ENCODE peak calls at places on chromosome 18, in ten cellular contexts. P is Caco-2, D is gastrocnemius medialis, Y is endodermal cell, H is astrocyte of the cerebellum, J is endothelial cell of umbilical vein, O is osteoblast, N is MCF 10A, E is choroid plexus epithelial cell, B is MM.1S. Q is an unnamed sample.

GRCh38 chr18:23650963-23651927 is 11.5 kb downstream of the ANKRD29 start:
- DNase-seq in H (peak), J (peak), O (peak), D (no peak), Y (no peak), E (peak), B (no peak), P (peak), N (peak), Q (no peak)

GRCh38 chr18:10113156-10114022 is 199.6 kb downstream of the VAPA start:
- DNase-seq in N (peak), Y (no peak), B (no peak), O (no peak), P (no peak), J (peak), D (no peak), E (no peak), H (no peak), Q (no peak)

GRCh38 chr18:69590150-69590549 is 189.5 kb downstream of the DOK6 start:
- DNase-seq in B (no peak), P (no peak), O (no peak), Y (no peak), E (peak), J (no peak), N (peak), D (no peak), H (peak), Q (no peak)

GRCh38 chr18:76610933-76611749 is 116.1 kb upstream of the ZNF516 start:
- DNase-seq in D (no peak), J (no peak), O (peak), E (peak), P (no peak), B (no peak), Y (no peak), H (no peak), N (peak), Q (no peak)

GRCh38 chr18:58051765-58052460 is 7.9 kb downstream of the NEDD4L start:
- DNase-seq in J (peak), Y (no peak), B (peak), P (no peak), E (peak), N (peak), D (no peak), O (peak), H (no peak), Q (peak)

GRCh38 chr18:58863539-58864145 is 1.0 kb upstream of the ZNF532 start:
- DNase-seq in B (peak), N (no peak), J (peak), E (peak), H (no peak), Y (peak), O (peak), D (peak), P (peak), Q (peak)

GRCh38 chr18:50848038-50848437 is 28.2 kb upstream of the MRO start:
- DNase-seq in P (no peak), O (no peak), H (no peak), B (no peak), J (no peak), D (no peak), N (no peak), Y (no peak), E (no peak), Q (no peak)

GRCh38 chr18:14978962-14979535 is 231.1 kb downstream of the ANKRD30B start:
- DNase-seq in Y (peak), E (peak), J (peak), B (no peak), P (no peak), N (peak), O (peak), H (no peak), D (no peak), Q (no peak)

GRCh38 chr18:63550068-63550467 is 7.9 kb downstream of the SERPINB12 start:
- DNase-seq in D (no peak), E (no peak), H (no peak), Y (no peak), J (no peak), B (no peak), O (no peak), N (no peak), P (no peak), Q (no peak)

GRCh38 chr18:26549486-26550435 is 1.4 kb upstream of the KCTD1 start:
- DNase-seq in P (peak), H (no peak), O (peak), D (peak), B (peak), Y (peak), E (peak), J (peak), N (peak), Q (peak)

GRCh38 chr18:57666818-57667497 is 45.3 kb upstream of the NARS1 start:
- DNase-seq in H (no peak), E (peak), P (no peak), N (peak), D (no peak), J (no peak), O (no peak), Y (no peak), B (no peak), Q (no peak)

GRCh38 chr18:59459352-59460059 is 100.4 kb upstream of the LMAN1 start:
- DNase-seq in D (no peak), N (peak), E (peak), P (no peak), B (peak), O (peak), H (peak), J (peak), Y (no peak), Q (peak)

GRCh38 chr18:13463526-13463925 is 245.0 kb downstream of the LDLRAD4 start:
- DNase-seq in H (no peak), N (no peak), Y (peak), O (no peak), J (no peak), D (no peak), B (no peak), E (no peak), P (no peak), Q (no peak)

GRCh38 chr18:55546873-55547704 is 40.9 kb downstream of the TCF4 start:
- DNase-seq in B (no peak), E (peak), N (peak), H (peak), Y (no peak), P (no peak), O (peak), D (no peak), J (peak), Q (no peak)

GRCh38 chr18:63339920-63340484 is 20.4 kb upstream of the BCL2 start:
- DNase-seq in N (peak), O (no peak), E (peak), B (peak), J (peak), P (no peak), Y (peak), D (no peak), H (no peak), Q (no peak)

GRCh38 chr18:74073957-74074356 is 73.7 kb downstream of the FBXO15 start:
- DNase-seq in Y (no peak), E (no peak), N (no peak), O (no peak), H (no peak), B (no peak), P (no peak), D (no peak), J (no peak), Q (no peak)

GRCh38 chr18:32442575-32442974 is 28.1 kb downstream of the GAREM1 start:
- DNase-seq in E (no peak), J (no peak), D (no peak), P (no peak), N (no peak), O (no peak), Y (no peak), H (no peak), B (no peak), Q (no peak)

GRCh38 chr18:58213445-58213844 is 169.4 kb downstream of the NEDD4L start:
- DNase-seq in E (peak), N (peak), D (no peak), J (no peak), O (peak), Y (no peak), P (no peak), H (peak), B (no peak), Q (no peak)

GRCh38 chr18:35515460-35516130 is 17.8 kb upstream of the INO80C start:
- DNase-seq in J (no peak), B (no peak), D (no peak), P (no peak), N (no peak), E (peak), H (no peak), O (no peak), Y (no peak), Q (no peak)

GRCh38 chr18:77071061-77071460 is 61.5 kb downstream of the MBP start:
- DNase-seq in P (no peak), N (no peak), H (no peak), Y (no peak), E (no peak), O (no peak), B (no peak), J (no peak), D (no peak), Q (no peak)

GRCh38 chr18:34707670-34708069 is 2.4 kb upstream of the DTNA start:
- DNase-seq in O (no peak), B (no peak), J (peak), H (peak), P (no peak), E (peak), N (peak), D (peak), Y (peak), Q (no peak)

GRCh38 chr18:3321133-3321812 is 59.3 kb downstream of the MYL12B start:
- DNase-seq in J (peak), Y (no peak), N (peak), O (no peak), B (no peak), E (peak), P (no peak), H (peak), D (no peak), Q (no peak)

GRCh38 chr18:7793100-7793499 is 226.0 kb downstream of the PTPRM start:
- DNase-seq in E (no peak), Y (no peak), P (no peak), B (no peak), N (no peak), H (no peak), J (no peak), O (peak), D (no peak), Q (no peak)

GRCh38 chr18:79385326-79385725 is 10.4 kb upstream of the NFATC1 start:
- DNase-seq in N (no peak), O (peak), D (no peak), P (no peak), E (no peak), H (no peak), Y (peak), J (no peak), B (no peak), Q (no peak)

GRCh38 chr18:37962316-37962966 is 396.8 kb upstream of the CELF4 start:
- DNase-seq in B (no peak), J (no peak), Y (no peak), N (no peak), P (no peak), H (no peak), E (no peak), D (no peak), O (no peak), Q (no peak)

GRCh38 chr18:48186084-48186798 is 222.9 kb downstream of the ZBTB7C start:
- DNase-seq in H (no peak), B (no peak), J (no peak), E (no peak), O (no peak), N (peak), D (no peak), P (no peak), Y (no peak), Q (no peak)

GRCh38 chr18:26493021-26493420 is 55.3 kb downstream of the KCTD1 start:
- DNase-seq in E (no peak), J (no peak), D (no peak), Y (no peak), B (no peak), O (peak), P (no peak), H (no peak), N (peak), Q (no peak)

GRCh38 chr18:79064228-79064627 is 5.0 kb upstream of the ATP9B start:
- DNase-seq in O (no peak), D (no peak), H (no peak), J (no peak), B (no peak), E (no peak), Y (no peak), P (no peak), N (no peak), Q (no peak)

GRCh38 chr18:58381676-58382411 is 247.0 kb downstream of the ALPK2 start:
- DNase-seq in H (no peak), Y (peak), J (no peak), B (no peak), N (no peak), E (no peak), D (no peak), O (no peak), P (no peak), Q (no peak)

GRCh38 chr18:34783485-34783884 is 73.4 kb downstream of the DTNA start:
- DNase-seq in Y (no peak), D (no peak), N (no peak), H (no peak), E (peak), B (no peak), O (peak), J (no peak), P (no peak), Q (no peak)

GRCh38 chr18:79567481-79568147 is 112.0 kb upstream of the CTDP1 start:
- DNase-seq in D (no peak), E (peak), N (peak), H (peak), J (peak), O (peak), B (no peak), Y (peak), P (no peak), Q (no peak)

GRCh38 chr18:73756256-73757091 is 391.2 kb downstream of the FBXO15 start:
- DNase-seq in E (peak), H (no peak), J (no peak), N (peak), O (no peak), B (no peak), D (no peak), P (no peak), Y (no peak), Q (no peak)

GRCh38 chr18:57025525-57025924 is 121.4 kb upstream of the BOD1L2 start:
- DNase-seq in B (no peak), Y (peak), J (no peak), O (no peak), H (no peak), N (no peak), P (no peak), D (no peak), E (no peak), Q (no peak)

GRCh38 chr18:46917808-46918600 is 602 bp downstream of the KATNAL2 start:
- DNase-seq in J (no peak), Y (peak), H (no peak), P (no peak), O (peak), E (peak), B (no peak), N (no peak), D (peak), Q (peak)

GRCh38 chr18:46915800-46916550 is 1.3 kb downstream of the PIAS2 start:
- DNase-seq in Y (no peak), B (peak), J (no peak), O (peak), E (no peak), N (peak), D (no peak), P (no peak), H (no peak), Q (no peak)

GRCh38 chr18:46920067-46920466 is 2.7 kb downstream of the KATNAL2 start:
- DNase-seq in J (no peak), O (peak), B (no peak), H (no peak), P (no peak), D (no peak), N (no peak), Y (no peak), E (no peak), Q (no peak)

GRCh38 chr18:46916551-46917107 is 678 bp downstream of the PIAS2 start:
- DNase-seq in O (peak), J (peak), P (no peak), B (peak), H (no peak), D (peak), E (peak), Y (peak), N (peak), Q (peak)

GRCh38 chr18:46917108-46917807 is at the start of the genes KATNAL2 and PIAS2:
- DNase-seq in B (peak), N (peak), Y (peak), P (peak), H (no peak), E (peak), O (peak), J (peak), D (peak), Q (peak)
- TF ChIP-seq CTCF in B (no peak), N (no peak), Y (no peak), P (no peak), H (no peak), E (no peak), O (no peak), J (no peak), D (peak), Q (peak)

DNA sequence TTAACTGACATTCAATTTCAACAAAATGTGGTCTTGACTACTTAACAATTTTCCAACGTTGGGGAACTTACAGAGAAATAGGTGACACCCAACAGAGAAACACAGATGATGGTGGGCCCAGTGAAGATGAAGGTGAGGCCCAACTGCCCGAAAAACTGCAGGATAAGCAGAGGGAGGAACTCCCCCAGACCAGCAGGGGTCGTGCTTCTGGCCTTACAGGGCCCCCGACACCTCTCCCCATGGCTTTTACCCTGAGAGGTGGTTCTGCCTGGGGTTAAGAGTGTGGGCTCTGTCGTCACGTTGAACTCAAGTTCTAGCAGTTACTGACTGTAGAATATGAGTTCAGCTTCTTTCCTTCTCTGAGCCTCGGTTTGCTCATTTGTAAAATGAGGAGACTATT is 119.5 kb upstream of the SMIM21 start:
- DNase-seq in P (no peak), E (no peak), Y (no peak), D (no peak), O (no peak), J (no peak), N (no peak), H (no peak), B (no peak), Q (no peak)
- TF ChIP-seq CTCF in P (no peak), E (no peak), Y (peak), D (no peak), O (no peak), J (no peak), N (no peak), H (no peak), B (no peak), Q (no peak)

GRCh38 chr18:12010187-12010802 is 29.0 kb downstream of the IMPA2 start:
- DNase-seq in D (no peak), N (no peak), Y (no peak), P (no peak), B (peak), E (no peak), O (no peak), J (no peak), H (no peak), Q (no peak)
- TF ChIP-seq CTCF in D (no peak), N (no peak), Y (peak), P (no peak), B (peak), E (no peak), O (no peak), J (no peak), H (no peak), Q (no peak)

GRCh38 chr18:45688113-45688512 is 35.9 kb upstream of the SLC14A1 start:
- DNase-seq in H (no peak), E (peak), D (no peak), O (peak), Y (no peak), B (no peak), P (no peak), J (no peak), N (no peak), Q (no peak)

GRCh38 chr18:45691816-45692179 is 32.2 kb upstream of the SLC14A1 start:
- DNase-seq in P (no peak), N (no peak), E (no peak), Y (no peak), J (no peak), H (no peak), O (no peak), B (no peak), D (no peak), Q (no peak)

GRCh38 chr18:45688834-45689233 is 35.1 kb upstream of the SLC14A1 start:
- DNase-seq in J (no peak), B (no peak), P (no peak), Y (no peak), E (peak), D (no peak), N (no peak), O (no peak), H (no peak), Q (no peak)

GRCh38 chr18:45689386-45689785 is 34.6 kb upstream of the SLC14A1 start:
- DNase-seq in B (no peak), P (no peak), E (no peak), D (no peak), Y (no peak), N (no peak), J (no peak), H (no peak), O (no peak), Q (no peak)

GRCh38 chr18:45690975-45691815 is 32.8 kb upstream of the SLC14A1 start:
- DNase-seq in D (no peak), J (peak), O (peak), H (peak), P (peak), E (peak), N (peak), B (no peak), Y (peak), Q (peak)
- TF ChIP-seq CTCF in D (peak), J (peak), O (peak), H (peak), P (peak), E (peak), N (peak), B (peak), Y (peak), Q (peak)

GRCh38 chr18:8901019-8901418 is 195.7 kb downstream of the MTCL1 start:
- DNase-seq in J (no peak), E (no peak), Y (no peak), P (no peak), B (peak), O (no peak), N (no peak), D (no peak), H (no peak), Q (no peak)
- TF ChIP-seq CTCF in J (no peak), E (no peak), Y (peak), P (no peak), B (peak), O (no peak), N (no peak), D (no peak), H (no peak), Q (no peak)

DNA sequence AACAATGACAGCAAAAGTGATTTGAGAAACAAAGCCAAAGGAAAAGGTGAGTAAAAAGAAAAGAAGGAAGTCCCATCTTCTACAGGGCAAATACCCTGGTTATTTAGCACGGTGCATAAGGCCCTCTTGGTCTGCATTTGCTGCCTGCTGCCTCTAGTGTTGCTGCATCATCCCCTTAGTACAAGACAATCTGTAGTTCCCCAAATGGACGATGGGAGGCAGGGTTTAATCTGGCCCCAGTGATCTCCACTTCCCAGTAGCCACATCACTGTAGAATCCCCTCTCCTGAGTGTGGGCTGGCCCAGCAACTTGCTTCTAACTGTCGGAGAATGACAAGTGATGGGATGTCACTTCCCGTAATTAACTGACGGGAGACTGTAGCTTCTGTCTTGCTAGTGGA is 85.1 kb downstream of the CTAGE1 start:
- DNase-seq in P (no peak), N (no peak), E (peak), B (no peak), H (no peak), D (no peak), O (no peak), Y (peak), J (no peak), Q (no peak)
- TF ChIP-seq CTCF in P (no peak), N (no peak), E (peak), B (no peak), H (no peak), D (no peak), O (peak), Y (peak), J (no peak), Q (peak)

Q was measured in GM13977.